ENCODE peak calls at places on chromosome 18, in eight cellular contexts. One of them, this sample, is unnamed.

GRCh38 chr18:66560092-66560491 is 43.8 kb downstream of the CDH19 start:
- DNase-seq in activated T-cell treated with anti-CD3 and anti-CD28 coated beads, Interleukin-2, amount 50 U/mL, for 1 hour: no peak
- DNase-seq in tibial nerve: no peak
- DNase-seq in dermis blood vessel endothelial cell: peak; percentile 26
- DNase-seq in AML-193: peak; percentile 18
- DNase-seq in activated CD8-positive, alpha-beta T cell treated with anti-CD3 and anti-CD28 coated beads for 36 hours: peak; percentile 1
- DNase-seq in Calu3: peak; percentile 61
- DNase-seq in stimulated activated CD8-positive, alpha-beta memory T cell treated with anti-CD3 and anti-CD28 coated beads, Interleukin-7, amount 100 ng/mL, for 1 hour: no peak
- DNase-seq in this sample: no peak

GRCh38 chr18:11747731-11748130 is 58.7 kb downstream of the GNAL start:
- DNase-seq in activated T-cell treated with anti-CD3 and anti-CD28 coated beads, Interleukin-2, amount 50 U/mL, for 1 hour: no peak
- DNase-seq in tibial nerve: no peak
- DNase-seq in dermis blood vessel endothelial cell: no peak
- DNase-seq in AML-193: no peak
- DNase-seq in activated CD8-positive, alpha-beta T cell treated with anti-CD3 and anti-CD28 coated beads for 36 hours: no peak
- DNase-seq in Calu3: no peak
- DNase-seq in stimulated activated CD8-positive, alpha-beta memory T cell treated with anti-CD3 and anti-CD28 coated beads, Interleukin-7, amount 100 ng/mL, for 1 hour: no peak
- DNase-seq in this sample: no peak

GRCh38 chr18:8107426-8107825 is 501.8 kb upstream of the RAB12 start:
- DNase-seq in activated T-cell treated with anti-CD3 and anti-CD28 coated beads, Interleukin-2, amount 50 U/mL, for 1 hour: no peak
- DNase-seq in tibial nerve: no peak
- DNase-seq in dermis blood vessel endothelial cell: no peak
- DNase-seq in AML-193: no peak
- DNase-seq in activated CD8-positive, alpha-beta T cell treated with anti-CD3 and anti-CD28 coated beads for 36 hours: no peak
- DNase-seq in Calu3: no peak
- DNase-seq in stimulated activated CD8-positive, alpha-beta memory T cell treated with anti-CD3 and anti-CD28 coated beads, Interleukin-7, amount 100 ng/mL, for 1 hour: no peak
- DNase-seq in this sample: no peak

GRCh38 chr18:78154444-78154843 is 825.2 kb upstream of the SALL3 start:
- DNase-seq in activated T-cell treated with anti-CD3 and anti-CD28 coated beads, Interleukin-2, amount 50 U/mL, for 1 hour: no peak
- DNase-seq in tibial nerve: no peak
- DNase-seq in dermis blood vessel endothelial cell: no peak
- DNase-seq in AML-193: no peak
- DNase-seq in activated CD8-positive, alpha-beta T cell treated with anti-CD3 and anti-CD28 coated beads for 36 hours: no peak
- DNase-seq in Calu3: no peak
- DNase-seq in stimulated activated CD8-positive, alpha-beta memory T cell treated with anti-CD3 and anti-CD28 coated beads, Interleukin-7, amount 100 ng/mL, for 1 hour: no peak
- DNase-seq in this sample: no peak

GRCh38 chr18:62425465-62426190 is 97.2 kb upstream of the ZCCHC2 start:
- DNase-seq in activated T-cell treated with anti-CD3 and anti-CD28 coated beads, Interleukin-2, amount 50 U/mL, for 1 hour: peak; percentile 25
- DNase-seq in tibial nerve: peak; percentile 47
- DNase-seq in dermis blood vessel endothelial cell: peak; percentile 98
- DNase-seq in AML-193: peak; percentile 88
- DNase-seq in activated CD8-positive, alpha-beta T cell treated with anti-CD3 and anti-CD28 coated beads for 36 hours: peak; percentile 75
- DNase-seq in Calu3: peak; percentile 89
- DNase-seq in stimulated activated CD8-positive, alpha-beta memory T cell treated with anti-CD3 and anti-CD28 coated beads, Interleukin-7, amount 100 ng/mL, for 1 hour: no peak
- DNase-seq in this sample: peak; percentile 98

GRCh38 chr18:36547544-36547943 is 250.0 kb downstream of the FHOD3 start:
- DNase-seq in activated T-cell treated with anti-CD3 and anti-CD28 coated beads, Interleukin-2, amount 50 U/mL, for 1 hour: no peak
- DNase-seq in tibial nerve: no peak
- DNase-seq in dermis blood vessel endothelial cell: no peak
- DNase-seq in AML-193: no peak
- DNase-seq in activated CD8-positive, alpha-beta T cell treated with anti-CD3 and anti-CD28 coated beads for 36 hours: no peak
- DNase-seq in Calu3: no peak
- DNase-seq in stimulated activated CD8-positive, alpha-beta memory T cell treated with anti-CD3 and anti-CD28 coated beads, Interleukin-7, amount 100 ng/mL, for 1 hour: no peak
- DNase-seq in this sample: no peak

GRCh38 chr18:55731594-55732042 is 143.6 kb upstream of the TCF4 start:
- DNase-seq in activated T-cell treated with anti-CD3 and anti-CD28 coated beads, Interleukin-2, amount 50 U/mL, for 1 hour: no peak
- DNase-seq in tibial nerve: no peak
- DNase-seq in dermis blood vessel endothelial cell: peak; percentile 10
- DNase-seq in AML-193: no peak
- DNase-seq in activated CD8-positive, alpha-beta T cell treated with anti-CD3 and anti-CD28 coated beads for 36 hours: no peak
- DNase-seq in Calu3: no peak
- DNase-seq in stimulated activated CD8-positive, alpha-beta memory T cell treated with anti-CD3 and anti-CD28 coated beads, Interleukin-7, amount 100 ng/mL, for 1 hour: no peak
- DNase-seq in this sample: no peak

GRCh38 chr18:13500227-13500865 is 226.0 kb downstream of the FAM210A start:
- DNase-seq in activated T-cell treated with anti-CD3 and anti-CD28 coated beads, Interleukin-2, amount 50 U/mL, for 1 hour: no peak
- DNase-seq in tibial nerve: no peak
- DNase-seq in dermis blood vessel endothelial cell: peak; percentile 72
- DNase-seq in AML-193: no peak
- DNase-seq in activated CD8-positive, alpha-beta T cell treated with anti-CD3 and anti-CD28 coated beads for 36 hours: peak; percentile 38
- DNase-seq in Calu3: no peak
- DNase-seq in stimulated activated CD8-positive, alpha-beta memory T cell treated with anti-CD3 and anti-CD28 coated beads, Interleukin-7, amount 100 ng/mL, for 1 hour: no peak
- DNase-seq in this sample: peak; percentile 94

GRCh38 chr18:10122116-10122515 is 208.3 kb downstream of the VAPA start:
- DNase-seq in activated T-cell treated with anti-CD3 and anti-CD28 coated beads, Interleukin-2, amount 50 U/mL, for 1 hour: no peak
- DNase-seq in tibial nerve: no peak
- DNase-seq in dermis blood vessel endothelial cell: no peak
- DNase-seq in AML-193: no peak
- DNase-seq in activated CD8-positive, alpha-beta T cell treated with anti-CD3 and anti-CD28 coated beads for 36 hours: no peak
- DNase-seq in Calu3: peak; percentile 18
- DNase-seq in stimulated activated CD8-positive, alpha-beta memory T cell treated with anti-CD3 and anti-CD28 coated beads, Interleukin-7, amount 100 ng/mL, for 1 hour: no peak
- DNase-seq in this sample: no peak

GRCh38 chr18:79518028-79518682 is 122.4 kb downstream of the NFATC1 start:
- DNase-seq in activated T-cell treated with anti-CD3 and anti-CD28 coated beads, Interleukin-2, amount 50 U/mL, for 1 hour: peak; percentile 25
- DNase-seq in tibial nerve: no peak
- DNase-seq in dermis blood vessel endothelial cell: no peak
- DNase-seq in AML-193: no peak
- DNase-seq in activated CD8-positive, alpha-beta T cell treated with anti-CD3 and anti-CD28 coated beads for 36 hours: no peak
- DNase-seq in Calu3: no peak
- DNase-seq in stimulated activated CD8-positive, alpha-beta memory T cell treated with anti-CD3 and anti-CD28 coated beads, Interleukin-7, amount 100 ng/mL, for 1 hour: no peak
- DNase-seq in this sample: no peak

GRCh38 chr18:21112543-21113105 is 1.0 kb upstream of the ROCK1 start:
- DNase-seq in activated T-cell treated with anti-CD3 and anti-CD28 coated beads, Interleukin-2, amount 50 U/mL, for 1 hour: no peak
- DNase-seq in tibial nerve: no peak
- DNase-seq in dermis blood vessel endothelial cell: peak; percentile 14
- DNase-seq in AML-193: no peak
- DNase-seq in activated CD8-positive, alpha-beta T cell treated with anti-CD3 and anti-CD28 coated beads for 36 hours: no peak
- DNase-seq in Calu3: no peak
- DNase-seq in stimulated activated CD8-positive, alpha-beta memory T cell treated with anti-CD3 and anti-CD28 coated beads, Interleukin-7, amount 100 ng/mL, for 1 hour: no peak
- DNase-seq in this sample: no peak

GRCh38 chr18:78659748-78660147 is 319.9 kb upstream of the SALL3 start:
- DNase-seq in activated T-cell treated with anti-CD3 and anti-CD28 coated beads, Interleukin-2, amount 50 U/mL, for 1 hour: peak; percentile 28
- DNase-seq in tibial nerve: no peak
- DNase-seq in dermis blood vessel endothelial cell: no peak
- DNase-seq in AML-193: no peak
- DNase-seq in activated CD8-positive, alpha-beta T cell treated with anti-CD3 and anti-CD28 coated beads for 36 hours: peak; percentile 46
- DNase-seq in Calu3: no peak
- DNase-seq in stimulated activated CD8-positive, alpha-beta memory T cell treated with anti-CD3 and anti-CD28 coated beads, Interleukin-7, amount 100 ng/mL, for 1 hour: no peak
- DNase-seq in this sample: no peak

GRCh38 chr18:74166397-74166796 is 18.1 kb downstream of the TIMM21 start:
- DNase-seq in activated T-cell treated with anti-CD3 and anti-CD28 coated beads, Interleukin-2, amount 50 U/mL, for 1 hour: no peak
- DNase-seq in tibial nerve: no peak
- DNase-seq in dermis blood vessel endothelial cell: no peak
- DNase-seq in AML-193: no peak
- DNase-seq in activated CD8-positive, alpha-beta T cell treated with anti-CD3 and anti-CD28 coated beads for 36 hours: no peak
- DNase-seq in Calu3: no peak
- DNase-seq in stimulated activated CD8-positive, alpha-beta memory T cell treated with anti-CD3 and anti-CD28 coated beads, Interleukin-7, amount 100 ng/mL, for 1 hour: no peak
- DNase-seq in this sample: no peak

GRCh38 chr18:23238152-23238531 is 102.9 kb downstream of the CABLES1 start:
- DNase-seq in activated T-cell treated with anti-CD3 and anti-CD28 coated beads, Interleukin-2, amount 50 U/mL, for 1 hour: no peak
- DNase-seq in tibial nerve: no peak
- DNase-seq in dermis blood vessel endothelial cell: peak; percentile 73
- DNase-seq in AML-193: no peak
- DNase-seq in activated CD8-positive, alpha-beta T cell treated with anti-CD3 and anti-CD28 coated beads for 36 hours: no peak
- DNase-seq in Calu3: no peak
- DNase-seq in stimulated activated CD8-positive, alpha-beta memory T cell treated with anti-CD3 and anti-CD28 coated beads, Interleukin-7, amount 100 ng/mL, for 1 hour: no peak
- DNase-seq in this sample: peak; percentile 54

GRCh38 chr18:50507120-50507590 is 52.7 kb upstream of the MAPK4 start:
- DNase-seq in activated T-cell treated with anti-CD3 and anti-CD28 coated beads, Interleukin-2, amount 50 U/mL, for 1 hour: no peak
- DNase-seq in tibial nerve: no peak
- DNase-seq in dermis blood vessel endothelial cell: peak; percentile 15
- DNase-seq in AML-193: no peak
- DNase-seq in activated CD8-positive, alpha-beta T cell treated with anti-CD3 and anti-CD28 coated beads for 36 hours: peak; percentile 19
- DNase-seq in Calu3: peak; percentile 63
- DNase-seq in stimulated activated CD8-positive, alpha-beta memory T cell treated with anti-CD3 and anti-CD28 coated beads, Interleukin-7, amount 100 ng/mL, for 1 hour: no peak
- DNase-seq in this sample: peak; percentile 26

GRCh38 chr18:8401606-8402005 is 207.6 kb upstream of the RAB12 start:
- DNase-seq in activated T-cell treated with anti-CD3 and anti-CD28 coated beads, Interleukin-2, amount 50 U/mL, for 1 hour: no peak
- DNase-seq in tibial nerve: no peak
- DNase-seq in dermis blood vessel endothelial cell: no peak
- DNase-seq in AML-193: no peak
- DNase-seq in activated CD8-positive, alpha-beta T cell treated with anti-CD3 and anti-CD28 coated beads for 36 hours: no peak
- DNase-seq in Calu3: no peak
- DNase-seq in stimulated activated CD8-positive, alpha-beta memory T cell treated with anti-CD3 and anti-CD28 coated beads, Interleukin-7, amount 100 ng/mL, for 1 hour: no peak
- DNase-seq in this sample: no peak

GRCh38 chr18:47254341-47254939 is 3.0 kb upstream of the SKOR2 start:
- DNase-seq in activated T-cell treated with anti-CD3 and anti-CD28 coated beads, Interleukin-2, amount 50 U/mL, for 1 hour: no peak
- DNase-seq in tibial nerve: no peak
- DNase-seq in dermis blood vessel endothelial cell: peak; percentile 69
- DNase-seq in AML-193: no peak
- DNase-seq in activated CD8-positive, alpha-beta T cell treated with anti-CD3 and anti-CD28 coated beads for 36 hours: peak; percentile 55
- DNase-seq in Calu3: peak; percentile 8
- DNase-seq in stimulated activated CD8-positive, alpha-beta memory T cell treated with anti-CD3 and anti-CD28 coated beads, Interleukin-7, amount 100 ng/mL, for 1 hour: no peak
- DNase-seq in this sample: peak; percentile 24

GRCh38 chr18:75247041-75247551 is 36.5 kb downstream of the TSHZ1 start:
- DNase-seq in activated T-cell treated with anti-CD3 and anti-CD28 coated beads, Interleukin-2, amount 50 U/mL, for 1 hour: peak; percentile 25
- DNase-seq in tibial nerve: no peak
- DNase-seq in dermis blood vessel endothelial cell: peak; percentile 39
- DNase-seq in AML-193: peak; percentile 46
- DNase-seq in activated CD8-positive, alpha-beta T cell treated with anti-CD3 and anti-CD28 coated beads for 36 hours: peak; percentile 20
- DNase-seq in Calu3: no peak
- DNase-seq in stimulated activated CD8-positive, alpha-beta memory T cell treated with anti-CD3 and anti-CD28 coated beads, Interleukin-7, amount 100 ng/mL, for 1 hour: no peak
- DNase-seq in this sample: no peak

GRCh38 chr18:5900249-5900648 is 4.9 kb upstream of the TMEM200C start:
- DNase-seq in activated T-cell treated with anti-CD3 and anti-CD28 coated beads, Interleukin-2, amount 50 U/mL, for 1 hour: no peak
- DNase-seq in tibial nerve: no peak
- DNase-seq in dermis blood vessel endothelial cell: no peak
- DNase-seq in AML-193: no peak
- DNase-seq in activated CD8-positive, alpha-beta T cell treated with anti-CD3 and anti-CD28 coated beads for 36 hours: no peak
- DNase-seq in Calu3: no peak
- DNase-seq in stimulated activated CD8-positive, alpha-beta memory T cell treated with anti-CD3 and anti-CD28 coated beads, Interleukin-7, amount 100 ng/mL, for 1 hour: no peak
- DNase-seq in this sample: no peak

GRCh38 chr18:30211112-30211511 is 831.4 kb downstream of the DSC3 start:
- DNase-seq in activated T-cell treated with anti-CD3 and anti-CD28 coated beads, Interleukin-2, amount 50 U/mL, for 1 hour: no peak
- DNase-seq in tibial nerve: no peak
- DNase-seq in dermis blood vessel endothelial cell: no peak
- DNase-seq in AML-193: no peak
- DNase-seq in activated CD8-positive, alpha-beta T cell treated with anti-CD3 and anti-CD28 coated beads for 36 hours: no peak
- DNase-seq in Calu3: no peak
- DNase-seq in stimulated activated CD8-positive, alpha-beta memory T cell treated with anti-CD3 and anti-CD28 coated beads, Interleukin-7, amount 100 ng/mL, for 1 hour: no peak
- DNase-seq in this sample: no peak